ENCODE peak calls at places on chromosome 15, in four cellular contexts. W is spleen, I is MM.1S, E is OCI-LY7. V is an unnamed sample.

GRCh38 chr15:71136159-71137137 is 21.2 kb downstream of the THSD4 start:
- DNase-seq in W (no peak), I (no peak), E (no peak), V (no peak)

GRCh38 chr15:67521770-67522568 is 1.0 kb downstream of the C15orf61 start:
- DNase-seq in W (no peak), I (peak; percentile 18), E (no peak), V (peak; percentile 46)

GRCh38 chr15:44735482-44736260 is 657 bp upstream of the TRIM69 start:
- DNase-seq in W (no peak), I (no peak), E (no peak), V (no peak)

GRCh38 chr15:80436511-80437307 is 32.5 kb downstream of the ARNT2 start:
- DNase-seq in W (peak; percentile 32), I (no peak), E (no peak), V (no peak)

GRCh38 chr15:77712438-77712837 is 79.7 kb upstream of the LINGO1 start:
- DNase-seq in W (no peak), I (no peak), E (no peak), V (no peak)

GRCh38 chr15:58355965-58356358 is 75.8 kb upstream of the LIPC start:
- DNase-seq in W (no peak), I (no peak), E (no peak), V (no peak)

GRCh38 chr15:25734680-25735355 is 128.3 kb downstream of the ATP10A start:
- DNase-seq in W (peak; percentile 40), I (no peak), E (no peak), V (no peak)

GRCh38 chr15:32750981-32751380 is 33.2 kb downstream of the GREM1 start:
- DNase-seq in W (no peak), I (no peak), E (no peak), V (no peak)

GRCh38 chr15:33608714-33609113 is 297.9 kb downstream of the RYR3 start:
- DNase-seq in W (no peak), I (no peak), E (no peak), V (no peak)

GRCh38 chr15:81752149-81752942 is 293.5 kb downstream of the MEX3B start:
- DNase-seq in W (no peak), I (peak; percentile 89), E (no peak), V (no peak)

GRCh38 chr15:98506711-98507110 is 141.6 kb upstream of the IGF1R start:
- DNase-seq in W (no peak), I (no peak), E (no peak), V (no peak)

GRCh38 chr15:22980189-22981136 is at the start of gene CYFIP1:
- DNase-seq in W (peak; percentile 88), I (peak; percentile 53), E (no peak), V (peak; percentile 59)

GRCh38 chr15:67731112-67731761 is 94.1 kb upstream of the SKOR1 start:
- DNase-seq in W (no peak), I (no peak), E (no peak), V (no peak)

GRCh38 chr15:79540551-79540950 is 108.4 kb downstream of the MINAR1 start:
- DNase-seq in W (no peak), I (no peak), E (peak; percentile 2), V (no peak)

GRCh38 chr15:60091150-60091549 is 87.0 kb downstream of the FOXB1 start:
- DNase-seq in W (no peak), I (no peak), E (no peak), V (peak; percentile 63)

GRCh38 chr15:101810905-101811304 is 1.1 kb upstream of the OR4F15 start:
- DNase-seq in W (no peak), I (no peak), E (no peak), V (no peak)

GRCh38 chr15:59251001-59251845 is 44.6 kb downstream of the LDHAL6B start:
- DNase-seq in W (no peak), I (peak; percentile 32), E (peak; percentile 48), V (no peak)

DNA sequence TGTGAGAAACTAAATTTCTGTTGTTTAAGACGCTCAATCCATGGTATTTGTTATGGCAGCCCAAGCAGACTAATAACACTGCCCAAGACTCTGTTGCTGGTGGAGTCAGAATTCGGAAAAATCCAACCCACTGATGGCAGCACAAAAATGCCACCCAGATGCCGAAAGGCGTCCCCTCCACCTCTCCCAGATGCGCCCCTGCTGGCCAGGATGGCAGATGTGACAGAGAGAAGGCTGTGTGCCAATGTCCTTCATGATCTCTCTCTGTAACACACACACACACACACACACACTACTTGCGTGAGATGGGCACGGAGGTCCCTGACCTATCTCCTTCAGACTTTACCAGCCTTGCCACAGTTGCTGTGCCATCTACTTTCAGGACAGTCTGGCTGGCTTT is 10.9 kb upstream of the LYSMD4 start:
- DNase-seq in W (no peak), I (no peak), E (no peak), V (no peak)
- TF ChIP-seq CTCF in W (no peak), I (no peak), E (peak; percentile 35), V (no peak)

GRCh38 chr15:100343251-100343650 is 1.5 kb upstream of the ADAMTS17 start:
- DNase-seq in W (no peak), I (no peak), E (no peak), V (no peak)

GRCh38 chr15:100340721-100341661 is 784 bp downstream of the ADAMTS17 start:
- DNase-seq in W (peak; percentile 85), I (peak; percentile 43), E (no peak), V (no peak)

GRCh38 chr15:100339999-100340398 is 1.8 kb downstream of the ADAMTS17 start:
- DNase-seq in W (no peak), I (no peak), E (no peak), V (no peak)

GRCh38 chr15:100338971-100339444 is 2.8 kb downstream of the ADAMTS17 start:
- DNase-seq in W (no peak), I (peak; percentile 46), E (peak; percentile 62), V (peak; percentile 26)

DNA sequence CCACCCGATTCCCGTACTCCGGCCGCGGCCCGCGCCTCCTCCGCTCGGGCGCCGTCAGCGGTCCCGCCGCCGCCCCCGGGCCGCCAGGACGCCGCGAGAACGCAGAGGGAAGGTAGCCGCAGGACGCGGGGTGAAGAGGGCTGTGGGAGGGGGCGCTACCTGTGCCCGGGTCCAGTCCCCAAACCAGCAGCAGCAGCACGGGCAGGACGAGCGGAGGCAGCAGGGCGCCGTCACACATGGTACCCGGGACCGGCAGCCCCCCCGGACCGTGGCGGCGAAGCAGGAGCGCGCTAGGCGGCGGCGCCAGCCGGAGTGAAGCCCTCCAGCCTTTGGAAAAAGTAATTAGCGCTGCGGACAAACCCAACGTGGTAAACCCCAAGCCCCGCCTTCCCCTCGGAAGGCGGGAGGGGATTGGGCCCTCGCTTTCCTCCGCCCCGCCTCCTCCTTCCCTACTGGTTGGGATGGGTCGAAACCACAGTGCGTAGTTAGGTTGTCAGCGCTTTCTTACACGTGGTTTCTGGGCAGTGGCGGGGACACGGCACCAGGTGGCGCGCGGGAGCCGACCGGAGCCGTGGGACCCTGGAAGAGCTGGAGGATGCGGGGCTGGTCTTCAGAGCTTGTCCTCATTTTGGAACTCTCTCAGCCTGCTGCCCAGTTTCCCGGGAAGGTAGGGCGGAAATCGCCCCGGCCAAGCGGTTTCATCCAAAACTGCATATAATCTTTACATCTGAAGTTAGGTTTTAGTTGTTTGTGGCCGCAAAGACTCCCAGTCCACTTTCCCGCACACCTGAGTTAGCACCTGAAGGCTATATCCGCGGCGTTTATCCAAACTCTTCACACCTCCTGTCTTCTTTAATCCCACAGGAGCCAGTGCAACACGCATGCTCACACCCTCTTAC is at the start of gene ADAMTS17:
- DNase-seq in W (peak; percentile 96), I (peak; percentile 90), E (peak; percentile 90), V (peak; percentile 63)
- TF ChIP-seq CTCF in W (peak; percentile 94), I (peak; percentile 75), E (peak; percentile 82), V (peak; percentile 79)

DNA sequence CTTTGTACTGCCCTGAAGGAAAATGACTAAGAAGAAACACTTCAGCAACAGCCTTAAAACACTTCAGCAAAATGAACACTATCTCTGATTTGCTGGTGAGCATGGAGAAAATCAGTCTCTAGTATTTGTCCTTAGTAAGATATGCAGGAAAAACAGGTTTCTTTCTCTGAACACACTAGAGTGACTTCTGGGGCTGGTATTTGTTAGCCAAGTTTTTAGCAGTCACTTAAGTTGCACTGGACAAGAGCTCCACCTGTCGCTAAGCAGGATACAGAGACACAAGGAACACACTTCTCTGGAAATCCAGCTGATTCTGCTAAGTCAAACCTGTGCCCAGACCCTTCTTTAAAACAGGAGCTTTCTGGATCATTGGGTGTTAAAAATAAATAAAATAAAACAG is 65.3 kb downstream of the CHAC1 start:
- DNase-seq in W (no peak), I (peak; percentile 67), E (no peak), V (no peak)
- TF ChIP-seq CTCF in W (peak; percentile 34), I (peak; percentile 49), E (no peak), V (peak; percentile 13)

GRCh38 chr15:40085225-40085624 is 23.5 kb downstream of the BMF start:
- DNase-seq in W (peak; percentile 49), I (no peak), E (no peak), V (no peak)

GRCh38 chr15:40087095-40087805 is 21.4 kb downstream of the BMF start:
- DNase-seq in W (peak; percentile 37), I (no peak), E (no peak), V (no peak)

GRCh38 chr15:40082195-40082868 is 26.3 kb downstream of the BMF start:
- DNase-seq in W (peak; percentile 85), I (no peak), E (no peak), V (no peak)

GRCh38 chr15:40083756-40084101 is 24.9 kb downstream of the BMF start:
- DNase-seq in W (no peak), I (no peak), E (no peak), V (no peak)

DNA sequence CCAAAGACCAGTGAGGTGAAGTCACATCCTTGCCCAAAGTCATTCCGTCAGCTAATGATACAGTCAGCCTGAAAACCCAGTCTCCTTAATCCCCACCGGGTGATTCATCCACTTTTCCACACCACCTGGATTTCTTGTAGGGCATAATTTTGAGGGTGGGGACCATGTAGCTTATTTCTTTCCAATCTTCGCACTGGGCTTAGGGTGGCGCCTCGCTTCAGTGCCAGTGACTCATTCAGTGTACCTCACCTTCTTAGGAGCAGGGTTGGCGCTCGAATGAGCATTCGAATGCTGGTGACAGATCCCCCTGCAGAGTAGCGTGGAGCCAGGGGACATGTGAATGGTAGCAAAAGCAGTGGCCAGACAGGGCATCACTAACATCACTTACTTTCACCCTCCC is 24.0 kb downstream of the BMF start:
- DNase-seq in W (peak; percentile 40), I (no peak), E (no peak), V (no peak)
- TF ChIP-seq CTCF in W (no peak), I (no peak), E (no peak), V (no peak)

DNA sequence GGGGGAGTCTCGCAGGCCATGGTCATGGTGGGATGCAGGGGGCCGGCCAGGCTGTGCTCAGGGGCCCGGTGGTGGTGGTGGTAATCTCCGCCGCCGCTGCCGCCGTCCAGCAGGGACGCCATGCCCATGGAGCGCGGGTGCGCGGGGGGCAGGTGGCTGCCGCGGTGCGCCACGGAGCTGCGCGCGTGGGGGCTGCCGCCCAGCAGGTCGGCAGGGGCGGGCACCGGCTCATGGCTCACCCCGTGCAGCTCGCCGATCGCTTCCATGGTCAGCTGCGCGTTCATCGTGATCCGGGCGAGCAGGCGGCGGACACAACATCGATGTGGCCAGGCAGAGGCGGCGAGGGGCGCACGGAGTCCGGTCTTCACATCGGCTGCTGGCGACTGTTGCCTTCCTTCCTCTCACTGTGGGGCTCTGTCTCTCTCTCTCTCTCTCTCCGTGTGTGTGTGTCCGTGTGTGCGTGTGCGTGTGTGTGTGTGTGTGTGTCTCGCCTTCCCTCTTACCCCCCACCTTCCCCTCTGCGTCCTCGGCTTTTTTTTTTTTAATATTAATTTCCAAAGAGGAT is 453 bp downstream of the ONECUT1 start:
- DNase-seq in W (no peak), I (no peak), E (peak; percentile 7), V (no peak)
- TF ChIP-seq CTCF in W (no peak), I (no peak), E (no peak), V (no peak)

GRCh38 chr15:82832601-82833209 is 23.3 kb downstream of the WHAMM start:
- DNase-seq in W (no peak), I (no peak), E (no peak), V (peak; percentile 80)
- TF ChIP-seq CTCF in W (no peak), I (no peak), E (no peak), V (no peak)

GRCh38 chr15:75042730-75043508 is 19.5 kb downstream of the PPCDC start:
- DNase-seq in W (peak; percentile 99), I (peak; percentile 99), E (peak; percentile 98), V (no peak)
- TF ChIP-seq CTCF in W (peak; percentile 78), I (peak; percentile 95), E (peak; percentile 73), V (peak; percentile 52)